ENCODE peak calls at places on chromosome 22, in ten cellular contexts. One of them, this sample, is unnamed.

GRCh38 chr22:35568751-35569725 is 28.4 kb downstream of the RASD2 start:
- DNase-seq in hepatocyte: peak; percentile 35
- DNase-seq in nephron progenitor cell: no peak
- DNase-seq in psoas muscle: no peak
- DNase-seq in epithelial cell of esophagus: peak; percentile 62
- DNase-seq in mammary epithelial cell: peak; percentile 70
- DNase-seq in lower lobe of right lung: no peak
- DNase-seq in choroid plexus epithelial cell: no peak
- DNase-seq in fibroblast of mammary gland: peak; percentile 78
- DNase-seq in fibroblast of pulmonary artery: peak; percentile 32
- DNase-seq in this sample: no peak

GRCh38 chr22:24005201-24005600 is at the start of gene GSTT4:
- DNase-seq in fibroblast of pulmonary artery: peak; percentile 59
- DNase-seq in psoas muscle: peak; percentile 63
- DNase-seq in mammary epithelial cell: no peak
- DNase-seq in lower lobe of right lung: no peak
- DNase-seq in hepatocyte: no peak
- DNase-seq in nephron progenitor cell: no peak
- DNase-seq in epithelial cell of esophagus: no peak
- DNase-seq in choroid plexus epithelial cell: peak; percentile 27
- DNase-seq in fibroblast of mammary gland: no peak
- DNase-seq in this sample: peak; percentile 36

GRCh38 chr22:33180371-33180770 is 122.2 kb upstream of the SYN3 start:
- DNase-seq in epithelial cell of esophagus: no peak
- DNase-seq in nephron progenitor cell: no peak
- DNase-seq in hepatocyte: no peak
- DNase-seq in mammary epithelial cell: no peak
- DNase-seq in fibroblast of mammary gland: peak; percentile 16
- DNase-seq in lower lobe of right lung: no peak
- DNase-seq in choroid plexus epithelial cell: no peak
- DNase-seq in psoas muscle: no peak
- DNase-seq in fibroblast of pulmonary artery: no peak
- DNase-seq in this sample: no peak

GRCh38 chr22:17726561-17727243 is 47.6 kb downstream of the BID start:
- DNase-seq in lower lobe of right lung: no peak
- DNase-seq in fibroblast of mammary gland: no peak
- DNase-seq in nephron progenitor cell: no peak
- DNase-seq in fibroblast of pulmonary artery: peak; percentile 17
- DNase-seq in psoas muscle: no peak
- DNase-seq in hepatocyte: no peak
- DNase-seq in choroid plexus epithelial cell: peak; percentile 68
- DNase-seq in epithelial cell of esophagus: no peak
- DNase-seq in mammary epithelial cell: no peak
- DNase-seq in this sample: no peak

GRCh38 chr22:35430897-35431322 is 31.0 kb downstream of the MCM5 start:
- DNase-seq in hepatocyte: peak; percentile 94
- DNase-seq in psoas muscle: peak; percentile 92
- DNase-seq in mammary epithelial cell: peak; percentile 87
- DNase-seq in choroid plexus epithelial cell: peak; percentile 89
- DNase-seq in epithelial cell of esophagus: peak; percentile 94
- DNase-seq in fibroblast of pulmonary artery: peak; percentile 95
- DNase-seq in lower lobe of right lung: peak; percentile 87
- DNase-seq in nephron progenitor cell: peak; percentile 95
- DNase-seq in fibroblast of mammary gland: peak; percentile 87
- DNase-seq in this sample: peak; percentile 80

GRCh38 chr22:22390989-22391388 is 117.6 kb downstream of the ZNF280B start:
- DNase-seq in epithelial cell of esophagus: no peak
- DNase-seq in fibroblast of mammary gland: no peak
- DNase-seq in nephron progenitor cell: no peak
- DNase-seq in mammary epithelial cell: no peak
- DNase-seq in fibroblast of pulmonary artery: no peak
- DNase-seq in choroid plexus epithelial cell: no peak
- DNase-seq in lower lobe of right lung: no peak
- DNase-seq in psoas muscle: no peak
- DNase-seq in hepatocyte: no peak
- DNase-seq in this sample: no peak

GRCh38 chr22:24965822-24966626 is 13.5 kb downstream of the KIAA1671 start:
- DNase-seq in fibroblast of pulmonary artery: no peak
- DNase-seq in hepatocyte: no peak
- DNase-seq in nephron progenitor cell: no peak
- DNase-seq in fibroblast of mammary gland: no peak
- DNase-seq in mammary epithelial cell: peak; percentile 92
- DNase-seq in lower lobe of right lung: peak; percentile 84
- DNase-seq in psoas muscle: peak; percentile 70
- DNase-seq in choroid plexus epithelial cell: peak; percentile 40
- DNase-seq in epithelial cell of esophagus: peak; percentile 72
- DNase-seq in this sample: no peak

GRCh38 chr22:49534386-49534785 is 293.3 kb downstream of the BRD1 start:
- DNase-seq in hepatocyte: no peak
- DNase-seq in nephron progenitor cell: no peak
- DNase-seq in fibroblast of pulmonary artery: no peak
- DNase-seq in epithelial cell of esophagus: no peak
- DNase-seq in psoas muscle: no peak
- DNase-seq in mammary epithelial cell: no peak
- DNase-seq in lower lobe of right lung: no peak
- DNase-seq in choroid plexus epithelial cell: no peak
- DNase-seq in fibroblast of mammary gland: no peak
- DNase-seq in this sample: no peak

GRCh38 chr22:46089426-46090041 is 60.8 kb upstream of the PPARA start:
- DNase-seq in nephron progenitor cell: no peak
- DNase-seq in choroid plexus epithelial cell: no peak
- DNase-seq in psoas muscle: peak; percentile 54
- DNase-seq in fibroblast of pulmonary artery: no peak
- DNase-seq in lower lobe of right lung: peak; percentile 35
- DNase-seq in mammary epithelial cell: peak; percentile 23
- DNase-seq in hepatocyte: no peak
- DNase-seq in epithelial cell of esophagus: no peak
- DNase-seq in fibroblast of mammary gland: no peak
- DNase-seq in this sample: no peak

GRCh38 chr22:46087336-46087690 is 63.0 kb upstream of the PPARA start:
- DNase-seq in mammary epithelial cell: no peak
- DNase-seq in psoas muscle: no peak
- DNase-seq in epithelial cell of esophagus: no peak
- DNase-seq in fibroblast of mammary gland: no peak
- DNase-seq in hepatocyte: no peak
- DNase-seq in choroid plexus epithelial cell: no peak
- DNase-seq in fibroblast of pulmonary artery: no peak
- DNase-seq in nephron progenitor cell: no peak
- DNase-seq in lower lobe of right lung: no peak
- DNase-seq in this sample: no peak

GRCh38 chr22:24200616-24201212 is 19.4 kb downstream of the SUSD2 start:
- DNase-seq in mammary epithelial cell: peak; percentile 74
- DNase-seq in nephron progenitor cell: no peak
- DNase-seq in hepatocyte: no peak
- DNase-seq in fibroblast of mammary gland: peak; percentile 64
- DNase-seq in fibroblast of pulmonary artery: peak; percentile 81
- DNase-seq in epithelial cell of esophagus: peak; percentile 75
- DNase-seq in choroid plexus epithelial cell: peak; percentile 88
- DNase-seq in lower lobe of right lung: no peak
- DNase-seq in psoas muscle: no peak
- DNase-seq in this sample: no peak

GRCh38 chr22:45995405-45996101 is 18.6 kb upstream of the WNT7B start:
- DNase-seq in lower lobe of right lung: peak; percentile 46
- DNase-seq in epithelial cell of esophagus: no peak
- DNase-seq in nephron progenitor cell: no peak
- DNase-seq in fibroblast of pulmonary artery: no peak
- DNase-seq in mammary epithelial cell: no peak
- DNase-seq in psoas muscle: peak; percentile 55
- DNase-seq in hepatocyte: no peak
- DNase-seq in fibroblast of mammary gland: no peak
- DNase-seq in choroid plexus epithelial cell: no peak
- DNase-seq in this sample: no peak

GRCh38 chr22:47933891-47934290 is 1171.4 kb downstream of the TBC1D22A start:
- DNase-seq in psoas muscle: no peak
- DNase-seq in fibroblast of mammary gland: no peak
- DNase-seq in hepatocyte: no peak
- DNase-seq in choroid plexus epithelial cell: no peak
- DNase-seq in fibroblast of pulmonary artery: no peak
- DNase-seq in epithelial cell of esophagus: no peak
- DNase-seq in nephron progenitor cell: no peak
- DNase-seq in mammary epithelial cell: no peak
- DNase-seq in lower lobe of right lung: no peak
- DNase-seq in this sample: no peak

GRCh38 chr22:23180301-23180892 is at the start of gene BCR:
- DNase-seq in lower lobe of right lung: peak; percentile 85
- DNase-seq in epithelial cell of esophagus: peak; percentile 83
- DNase-seq in choroid plexus epithelial cell: peak; percentile 75
- DNase-seq in nephron progenitor cell: peak; percentile 76
- DNase-seq in fibroblast of pulmonary artery: peak; percentile 71
- DNase-seq in hepatocyte: peak; percentile 90
- DNase-seq in mammary epithelial cell: peak; percentile 64
- DNase-seq in fibroblast of mammary gland: peak; percentile 51
- DNase-seq in psoas muscle: peak; percentile 78
- DNase-seq in this sample: peak; percentile 88

DNA sequence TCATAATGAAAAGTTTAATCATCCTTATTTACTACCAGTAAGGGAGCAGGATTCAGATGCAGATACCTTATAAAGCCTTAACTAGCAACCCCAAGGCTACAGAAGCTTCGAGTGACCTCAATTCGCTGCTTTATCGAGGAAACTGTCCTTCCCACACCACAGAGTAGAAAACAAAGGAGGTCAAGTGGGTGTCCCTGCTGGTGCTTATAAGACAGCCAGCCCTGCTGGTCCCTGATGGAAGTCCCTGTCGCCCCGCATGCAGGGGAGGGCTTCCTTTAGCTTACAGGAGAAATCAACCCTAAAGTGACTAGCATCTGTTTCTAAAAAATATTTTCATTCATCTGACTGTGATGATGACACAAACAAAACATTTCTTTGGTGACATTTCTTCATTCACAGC is 7.3 kb downstream of the MN1 start:
- DNase-seq in epithelial cell of esophagus: no peak
- DNase-seq in fibroblast of pulmonary artery: no peak
- DNase-seq in nephron progenitor cell: no peak
- DNase-seq in psoas muscle: no peak
- DNase-seq in hepatocyte: no peak
- DNase-seq in mammary epithelial cell: no peak
- DNase-seq in choroid plexus epithelial cell: no peak
- DNase-seq in lower lobe of right lung: no peak
- DNase-seq in fibroblast of mammary gland: no peak
- DNase-seq in this sample: no peak
- TF ChIP-seq CTCF in epithelial cell of esophagus: no peak
- TF ChIP-seq CTCF in fibroblast of pulmonary artery: no peak
- TF ChIP-seq CTCF in nephron progenitor cell: no peak
- TF ChIP-seq CTCF in psoas muscle: no peak
- TF ChIP-seq CTCF in hepatocyte: no peak
- TF ChIP-seq CTCF in mammary epithelial cell: no peak
- TF ChIP-seq CTCF in choroid plexus epithelial cell: no peak
- TF ChIP-seq CTCF in lower lobe of right lung: no peak
- TF ChIP-seq CTCF in fibroblast of mammary gland: no peak
- TF ChIP-seq CTCF in this sample: no peak

DNA sequence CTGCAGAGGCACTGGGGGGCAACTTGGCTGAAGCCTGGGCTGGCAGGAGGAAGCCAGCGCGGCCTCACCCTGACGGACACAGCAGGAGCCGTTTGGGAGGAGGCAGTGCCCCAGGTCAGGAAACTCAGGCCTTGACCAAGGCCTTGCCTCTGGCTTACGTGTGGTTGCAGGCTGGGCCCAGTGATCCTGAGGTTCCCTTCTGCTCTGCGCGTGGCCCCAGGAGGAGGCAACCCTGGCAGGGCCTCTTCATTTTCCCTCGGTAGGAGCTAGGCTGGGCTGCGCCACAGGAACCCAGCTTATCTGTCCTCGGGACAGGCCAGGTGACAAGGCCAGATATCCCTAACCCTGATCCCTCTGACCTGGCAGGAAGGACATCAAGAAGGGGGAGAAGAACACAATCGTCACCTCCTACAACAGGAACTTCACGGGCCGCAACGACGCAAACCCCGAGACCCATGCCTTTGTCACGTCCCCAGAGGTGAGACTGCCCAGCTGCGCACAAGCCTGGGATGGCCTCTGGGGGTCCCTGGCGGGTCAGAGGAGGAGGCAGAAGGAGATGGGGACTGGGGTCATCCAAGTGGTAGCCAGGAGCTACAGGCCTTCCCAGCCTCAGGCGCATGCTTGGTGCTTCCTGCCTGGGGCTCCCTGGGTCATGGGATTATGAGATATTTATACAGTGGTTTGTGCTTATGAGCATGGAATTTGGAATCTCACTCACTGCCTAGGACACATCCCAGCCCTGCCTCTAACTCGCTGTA is 20.6 kb downstream of the POLR3H start:
- DNase-seq in mammary epithelial cell: no peak
- DNase-seq in fibroblast of pulmonary artery: peak; percentile 29
- DNase-seq in lower lobe of right lung: no peak
- DNase-seq in choroid plexus epithelial cell: peak; percentile 87
- DNase-seq in epithelial cell of esophagus: no peak
- DNase-seq in hepatocyte: no peak
- DNase-seq in fibroblast of mammary gland: peak; percentile 76
- DNase-seq in nephron progenitor cell: no peak
- DNase-seq in psoas muscle: no peak
- DNase-seq in this sample: no peak
- TF ChIP-seq CTCF in mammary epithelial cell: no peak
- TF ChIP-seq CTCF in fibroblast of pulmonary artery: no peak
- TF ChIP-seq CTCF in lower lobe of right lung: no peak
- TF ChIP-seq CTCF in choroid plexus epithelial cell: no peak
- TF ChIP-seq CTCF in epithelial cell of esophagus: no peak
- TF ChIP-seq CTCF in hepatocyte: no peak
- TF ChIP-seq CTCF in fibroblast of mammary gland: no peak
- TF ChIP-seq CTCF in nephron progenitor cell: no peak
- TF ChIP-seq CTCF in psoas muscle: no peak
- TF ChIP-seq CTCF in this sample: no peak

GRCh38 chr22:36873614-36874308 is 13.0 kb downstream of the NCF4 start:
- DNase-seq in hepatocyte: peak; percentile 74
- DNase-seq in lower lobe of right lung: peak; percentile 81
- DNase-seq in fibroblast of pulmonary artery: peak; percentile 85
- DNase-seq in nephron progenitor cell: no peak
- DNase-seq in mammary epithelial cell: peak; percentile 88
- DNase-seq in fibroblast of mammary gland: peak; percentile 62
- DNase-seq in psoas muscle: no peak
- DNase-seq in choroid plexus epithelial cell: peak; percentile 78
- DNase-seq in epithelial cell of esophagus: peak; percentile 95
- DNase-seq in this sample: peak; percentile 82
- TF ChIP-seq CTCF in hepatocyte: peak; percentile 49
- TF ChIP-seq CTCF in lower lobe of right lung: peak; percentile 50
- TF ChIP-seq CTCF in fibroblast of pulmonary artery: peak; percentile 80
- TF ChIP-seq CTCF in nephron progenitor cell: peak; percentile 37
- TF ChIP-seq CTCF in mammary epithelial cell: peak; percentile 63
- TF ChIP-seq CTCF in fibroblast of mammary gland: peak; percentile 61
- TF ChIP-seq CTCF in psoas muscle: no peak
- TF ChIP-seq CTCF in choroid plexus epithelial cell: peak; percentile 75
- TF ChIP-seq CTCF in epithelial cell of esophagus: peak; percentile 79
- TF ChIP-seq CTCF in this sample: peak; percentile 57

DNA sequence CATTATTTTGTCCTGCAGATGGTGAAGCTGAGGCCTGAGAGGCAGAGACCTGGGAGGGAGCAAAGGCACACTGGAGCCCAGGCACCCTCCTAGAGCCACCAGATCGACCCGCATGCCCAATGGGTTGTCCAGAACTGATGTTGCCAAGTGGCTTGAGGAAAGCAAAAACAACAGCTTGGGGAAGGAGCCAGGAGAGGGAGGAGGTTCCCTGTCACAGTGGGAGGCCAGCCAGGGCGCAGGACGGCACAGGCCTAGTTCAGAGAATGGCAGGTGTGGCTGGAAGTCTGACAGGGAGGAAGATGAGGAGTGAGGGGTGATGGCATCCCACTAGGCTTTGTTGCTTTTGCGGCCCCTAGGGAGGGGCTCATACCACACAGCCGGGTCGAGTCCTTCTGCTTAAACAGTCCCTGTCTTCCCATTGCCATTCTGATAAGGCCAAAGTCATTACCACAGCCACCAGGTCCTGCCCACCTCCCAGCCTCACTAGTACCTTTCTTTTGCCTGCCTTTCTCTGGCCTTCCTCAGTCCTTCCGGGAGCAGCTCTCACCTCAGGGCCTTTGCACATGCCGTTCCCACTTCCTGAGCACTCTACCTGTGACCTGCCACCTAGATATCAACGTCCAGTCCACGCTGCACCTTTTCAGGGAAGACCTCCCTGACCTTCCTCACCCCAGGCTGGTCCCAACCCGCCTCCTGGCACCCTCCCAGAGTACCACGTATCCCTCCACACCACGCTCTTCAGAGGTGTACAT is 7.6 kb upstream of the OSM start:
- DNase-seq in lower lobe of right lung: no peak
- DNase-seq in hepatocyte: no peak
- DNase-seq in mammary epithelial cell: no peak
- DNase-seq in choroid plexus epithelial cell: no peak
- DNase-seq in fibroblast of pulmonary artery: no peak
- DNase-seq in nephron progenitor cell: no peak
- DNase-seq in fibroblast of mammary gland: no peak
- DNase-seq in psoas muscle: no peak
- DNase-seq in epithelial cell of esophagus: no peak
- DNase-seq in this sample: no peak
- TF ChIP-seq CTCF in lower lobe of right lung: no peak
- TF ChIP-seq CTCF in hepatocyte: no peak
- TF ChIP-seq CTCF in mammary epithelial cell: no peak
- TF ChIP-seq CTCF in choroid plexus epithelial cell: no peak
- TF ChIP-seq CTCF in fibroblast of pulmonary artery: no peak
- TF ChIP-seq CTCF in nephron progenitor cell: no peak
- TF ChIP-seq CTCF in fibroblast of mammary gland: no peak
- TF ChIP-seq CTCF in psoas muscle: no peak
- TF ChIP-seq CTCF in epithelial cell of esophagus: no peak
- TF ChIP-seq CTCF in this sample: no peak